ENCODE peak calls at places on chromosome 9, in nine cellular contexts. One of them, this sample, is unnamed.
A peak's percentile ranks its signal among the peaks of the same experiment; 100 is the strongest.

GRCh38 chr9:96448546-96449170 is 1.3 kb upstream of the HABP4 start:
- DNase-seq in NCI-H1092 treated with DMSO at 0.1 percent for 48 hours: no peak
- DNase-seq in activated T-helper 2 cell treated with anti-CD3 and anti-CD28 coated beads, Interferon-gamma antibody, Interleukin-2, Interleukin-4, amounts not matched to agents 10 μg/mL and 5 μg/mL and 100 μg/mL, durations not matched to agents 14 hours and 24 hours and 36 hours: no peak
- DNase-seq in left ventricle myocardium inferior: no peak
- DNase-seq in dorsolateral prefrontal cortex: no peak
- DNase-seq in psoas muscle: no peak
- DNase-seq in NCI-H2227 treated with DMSO at 0.1 percent for 48 hours: no peak
- DNase-seq in neural progenitor cell: no peak
- DNase-seq in GM13977: no peak
- DNase-seq in this sample: no peak

GRCh38 chr9:91657501-91657900 is 233.9 kb upstream of the NFIL3 start:
- DNase-seq in activated T-helper 2 cell treated with anti-CD3 and anti-CD28 coated beads, Interferon-gamma antibody, Interleukin-2, Interleukin-4, amounts not matched to agents 10 μg/mL and 5 μg/mL and 100 μg/mL, durations not matched to agents 14 hours and 24 hours and 36 hours: no peak
- DNase-seq in dorsolateral prefrontal cortex: no peak
- DNase-seq in left ventricle myocardium inferior: no peak
- DNase-seq in NCI-H2227 treated with DMSO at 0.1 percent for 48 hours: no peak
- DNase-seq in NCI-H1092 treated with DMSO at 0.1 percent for 48 hours: no peak
- DNase-seq in GM13977: no peak
- DNase-seq in neural progenitor cell: no peak
- DNase-seq in psoas muscle: no peak
- DNase-seq in this sample: no peak

GRCh38 chr9:251398-251797 is 36.7 kb downstream of the DOCK8 start:
- DNase-seq in GM13977: no peak
- DNase-seq in dorsolateral prefrontal cortex: no peak
- DNase-seq in left ventricle myocardium inferior: no peak
- DNase-seq in activated T-helper 2 cell treated with anti-CD3 and anti-CD28 coated beads, Interferon-gamma antibody, Interleukin-2, Interleukin-4, amounts not matched to agents 10 μg/mL and 5 μg/mL and 100 μg/mL, durations not matched to agents 14 hours and 24 hours and 36 hours: no peak
- DNase-seq in psoas muscle: no peak
- DNase-seq in NCI-H1092 treated with DMSO at 0.1 percent for 48 hours: no peak
- DNase-seq in NCI-H2227 treated with DMSO at 0.1 percent for 48 hours: no peak
- DNase-seq in neural progenitor cell: no peak
- DNase-seq in this sample: no peak

GRCh38 chr9:89606567-89607311 is 1.9 kb downstream of the GADD45G start:
- DNase-seq in NCI-H2227 treated with DMSO at 0.1 percent for 48 hours: no peak
- DNase-seq in NCI-H1092 treated with DMSO at 0.1 percent for 48 hours: peak; percentile 58
- DNase-seq in neural progenitor cell: peak; percentile 76
- DNase-seq in GM13977: no peak
- DNase-seq in psoas muscle: peak; percentile 55
- DNase-seq in dorsolateral prefrontal cortex: no peak
- DNase-seq in left ventricle myocardium inferior: peak; percentile 32
- DNase-seq in activated T-helper 2 cell treated with anti-CD3 and anti-CD28 coated beads, Interferon-gamma antibody, Interleukin-2, Interleukin-4, amounts not matched to agents 10 μg/mL and 5 μg/mL and 100 μg/mL, durations not matched to agents 14 hours and 24 hours and 36 hours: no peak
- DNase-seq in this sample: no peak

GRCh38 chr9:79196606-79197005 is 375.2 kb upstream of the TLE4 start:
- DNase-seq in GM13977: no peak
- DNase-seq in activated T-helper 2 cell treated with anti-CD3 and anti-CD28 coated beads, Interferon-gamma antibody, Interleukin-2, Interleukin-4, amounts not matched to agents 10 μg/mL and 5 μg/mL and 100 μg/mL, durations not matched to agents 14 hours and 24 hours and 36 hours: no peak
- DNase-seq in neural progenitor cell: no peak
- DNase-seq in psoas muscle: no peak
- DNase-seq in left ventricle myocardium inferior: no peak
- DNase-seq in NCI-H2227 treated with DMSO at 0.1 percent for 48 hours: no peak
- DNase-seq in dorsolateral prefrontal cortex: no peak
- DNase-seq in NCI-H1092 treated with DMSO at 0.1 percent for 48 hours: no peak
- DNase-seq in this sample: no peak

GRCh38 chr9:13278023-13278367 is 1.5 kb downstream of the MPDZ start:
- DNase-seq in dorsolateral prefrontal cortex: no peak
- DNase-seq in NCI-H1092 treated with DMSO at 0.1 percent for 48 hours: peak; percentile 78
- DNase-seq in activated T-helper 2 cell treated with anti-CD3 and anti-CD28 coated beads, Interferon-gamma antibody, Interleukin-2, Interleukin-4, amounts not matched to agents 10 μg/mL and 5 μg/mL and 100 μg/mL, durations not matched to agents 14 hours and 24 hours and 36 hours: no peak
- DNase-seq in psoas muscle: no peak
- DNase-seq in neural progenitor cell: no peak
- DNase-seq in NCI-H2227 treated with DMSO at 0.1 percent for 48 hours: peak; percentile 50
- DNase-seq in GM13977: no peak
- DNase-seq in left ventricle myocardium inferior: no peak
- DNase-seq in this sample: no peak

GRCh38 chr9:4297795-4298254 is 2.0 kb downstream of the GLIS3 start:
- DNase-seq in NCI-H1092 treated with DMSO at 0.1 percent for 48 hours: peak; percentile 48
- DNase-seq in activated T-helper 2 cell treated with anti-CD3 and anti-CD28 coated beads, Interferon-gamma antibody, Interleukin-2, Interleukin-4, amounts not matched to agents 10 μg/mL and 5 μg/mL and 100 μg/mL, durations not matched to agents 14 hours and 24 hours and 36 hours: peak; percentile 33
- DNase-seq in psoas muscle: peak; percentile 72
- DNase-seq in dorsolateral prefrontal cortex: peak; percentile 29
- DNase-seq in left ventricle myocardium inferior: peak; percentile 65
- DNase-seq in GM13977: peak; percentile 67
- DNase-seq in neural progenitor cell: peak; percentile 94
- DNase-seq in NCI-H2227 treated with DMSO at 0.1 percent for 48 hours: no peak
- DNase-seq in this sample: no peak

GRCh38 chr9:96215841-96216240 is 86.1 kb downstream of the HSD17B3 start:
- DNase-seq in dorsolateral prefrontal cortex: no peak
- DNase-seq in left ventricle myocardium inferior: no peak
- DNase-seq in GM13977: no peak
- DNase-seq in activated T-helper 2 cell treated with anti-CD3 and anti-CD28 coated beads, Interferon-gamma antibody, Interleukin-2, Interleukin-4, amounts not matched to agents 10 μg/mL and 5 μg/mL and 100 μg/mL, durations not matched to agents 14 hours and 24 hours and 36 hours: no peak
- DNase-seq in NCI-H2227 treated with DMSO at 0.1 percent for 48 hours: no peak
- DNase-seq in NCI-H1092 treated with DMSO at 0.1 percent for 48 hours: no peak
- DNase-seq in psoas muscle: no peak
- DNase-seq in neural progenitor cell: no peak
- DNase-seq in this sample: no peak

GRCh38 chr9:79195904-79196303 is 375.9 kb upstream of the TLE4 start:
- DNase-seq in GM13977: no peak
- DNase-seq in NCI-H2227 treated with DMSO at 0.1 percent for 48 hours: no peak
- DNase-seq in psoas muscle: no peak
- DNase-seq in NCI-H1092 treated with DMSO at 0.1 percent for 48 hours: no peak
- DNase-seq in neural progenitor cell: no peak
- DNase-seq in dorsolateral prefrontal cortex: no peak
- DNase-seq in activated T-helper 2 cell treated with anti-CD3 and anti-CD28 coated beads, Interferon-gamma antibody, Interleukin-2, Interleukin-4, amounts not matched to agents 10 μg/mL and 5 μg/mL and 100 μg/mL, durations not matched to agents 14 hours and 24 hours and 36 hours: no peak
- DNase-seq in left ventricle myocardium inferior: no peak
- DNase-seq in this sample: peak; percentile 64

GRCh38 chr9:136361757-136362449 is 1.6 kb downstream of the DNLZ start:
- DNase-seq in psoas muscle: no peak
- DNase-seq in neural progenitor cell: no peak
- DNase-seq in dorsolateral prefrontal cortex: no peak
- DNase-seq in NCI-H2227 treated with DMSO at 0.1 percent for 48 hours: no peak
- DNase-seq in activated T-helper 2 cell treated with anti-CD3 and anti-CD28 coated beads, Interferon-gamma antibody, Interleukin-2, Interleukin-4, amounts not matched to agents 10 μg/mL and 5 μg/mL and 100 μg/mL, durations not matched to agents 14 hours and 24 hours and 36 hours: no peak
- DNase-seq in left ventricle myocardium inferior: no peak
- DNase-seq in GM13977: no peak
- DNase-seq in NCI-H1092 treated with DMSO at 0.1 percent for 48 hours: no peak
- DNase-seq in this sample: no peak

GRCh38 chr9:128421474-128422010 is 885 bp downstream of the CERCAM start:
- DNase-seq in psoas muscle: peak; percentile 43
- DNase-seq in NCI-H2227 treated with DMSO at 0.1 percent for 48 hours: no peak
- DNase-seq in NCI-H1092 treated with DMSO at 0.1 percent for 48 hours: no peak
- DNase-seq in activated T-helper 2 cell treated with anti-CD3 and anti-CD28 coated beads, Interferon-gamma antibody, Interleukin-2, Interleukin-4, amounts not matched to agents 10 μg/mL and 5 μg/mL and 100 μg/mL, durations not matched to agents 14 hours and 24 hours and 36 hours: no peak
- DNase-seq in neural progenitor cell: no peak
- DNase-seq in dorsolateral prefrontal cortex: no peak
- DNase-seq in left ventricle myocardium inferior: peak; percentile 38
- DNase-seq in GM13977: no peak
- DNase-seq in this sample: no peak

GRCh38 chr9:134940236-134941208 is 22.8 kb upstream of the FCN1 start:
- DNase-seq in NCI-H1092 treated with DMSO at 0.1 percent for 48 hours: no peak
- DNase-seq in activated T-helper 2 cell treated with anti-CD3 and anti-CD28 coated beads, Interferon-gamma antibody, Interleukin-2, Interleukin-4, amounts not matched to agents 10 μg/mL and 5 μg/mL and 100 μg/mL, durations not matched to agents 14 hours and 24 hours and 36 hours: no peak
- DNase-seq in neural progenitor cell: no peak
- DNase-seq in GM13977: no peak
- DNase-seq in dorsolateral prefrontal cortex: no peak
- DNase-seq in left ventricle myocardium inferior: no peak
- DNase-seq in NCI-H2227 treated with DMSO at 0.1 percent for 48 hours: no peak
- DNase-seq in psoas muscle: no peak
- DNase-seq in this sample: no peak

GRCh38 chr9:113370806-113371325 is 5.9 kb downstream of the HDHD3 start:
- DNase-seq in neural progenitor cell: no peak
- DNase-seq in dorsolateral prefrontal cortex: no peak
- DNase-seq in NCI-H1092 treated with DMSO at 0.1 percent for 48 hours: peak; percentile 46
- DNase-seq in activated T-helper 2 cell treated with anti-CD3 and anti-CD28 coated beads, Interferon-gamma antibody, Interleukin-2, Interleukin-4, amounts not matched to agents 10 μg/mL and 5 μg/mL and 100 μg/mL, durations not matched to agents 14 hours and 24 hours and 36 hours: no peak
- DNase-seq in psoas muscle: no peak
- DNase-seq in GM13977: no peak
- DNase-seq in left ventricle myocardium inferior: no peak
- DNase-seq in NCI-H2227 treated with DMSO at 0.1 percent for 48 hours: no peak
- DNase-seq in this sample: no peak

GRCh38 chr9:137832830-137833590 is 44.6 kb upstream of the CACNA1B start:
- DNase-seq in NCI-H2227 treated with DMSO at 0.1 percent for 48 hours: no peak
- DNase-seq in left ventricle myocardium inferior: no peak
- DNase-seq in NCI-H1092 treated with DMSO at 0.1 percent for 48 hours: no peak
- DNase-seq in psoas muscle: no peak
- DNase-seq in activated T-helper 2 cell treated with anti-CD3 and anti-CD28 coated beads, Interferon-gamma antibody, Interleukin-2, Interleukin-4, amounts not matched to agents 10 μg/mL and 5 μg/mL and 100 μg/mL, durations not matched to agents 14 hours and 24 hours and 36 hours: no peak
- DNase-seq in neural progenitor cell: no peak
- DNase-seq in GM13977: no peak
- DNase-seq in dorsolateral prefrontal cortex: peak; percentile 42
- DNase-seq in this sample: no peak

GRCh38 chr9:112097712-112098688 is 77.1 kb downstream of the SUSD1 start:
- DNase-seq in GM13977: peak; percentile 66
- DNase-seq in NCI-H2227 treated with DMSO at 0.1 percent for 48 hours: peak; percentile 29
- DNase-seq in left ventricle myocardium inferior: peak; percentile 30
- DNase-seq in neural progenitor cell: peak; percentile 91
- DNase-seq in dorsolateral prefrontal cortex: no peak
- DNase-seq in activated T-helper 2 cell treated with anti-CD3 and anti-CD28 coated beads, Interferon-gamma antibody, Interleukin-2, Interleukin-4, amounts not matched to agents 10 μg/mL and 5 μg/mL and 100 μg/mL, durations not matched to agents 14 hours and 24 hours and 36 hours: peak; percentile 59
- DNase-seq in NCI-H1092 treated with DMSO at 0.1 percent for 48 hours: peak; percentile 53
- DNase-seq in psoas muscle: peak; percentile 22
- DNase-seq in this sample: peak; percentile 43

GRCh38 chr9:11356101-11356500 is 743.3 kb upstream of the PTPRD start:
- DNase-seq in GM13977: no peak
- DNase-seq in NCI-H1092 treated with DMSO at 0.1 percent for 48 hours: no peak
- DNase-seq in activated T-helper 2 cell treated with anti-CD3 and anti-CD28 coated beads, Interferon-gamma antibody, Interleukin-2, Interleukin-4, amounts not matched to agents 10 μg/mL and 5 μg/mL and 100 μg/mL, durations not matched to agents 14 hours and 24 hours and 36 hours: no peak
- DNase-seq in neural progenitor cell: no peak
- DNase-seq in dorsolateral prefrontal cortex: no peak
- DNase-seq in psoas muscle: no peak
- DNase-seq in NCI-H2227 treated with DMSO at 0.1 percent for 48 hours: no peak
- DNase-seq in left ventricle myocardium inferior: no peak
- DNase-seq in this sample: no peak

GRCh38 chr9:110712955-110713354 is 44.4 kb downstream of the MUSK start:
- DNase-seq in activated T-helper 2 cell treated with anti-CD3 and anti-CD28 coated beads, Interferon-gamma antibody, Interleukin-2, Interleukin-4, amounts not matched to agents 10 μg/mL and 5 μg/mL and 100 μg/mL, durations not matched to agents 14 hours and 24 hours and 36 hours: no peak
- DNase-seq in neural progenitor cell: no peak
- DNase-seq in left ventricle myocardium inferior: no peak
- DNase-seq in NCI-H2227 treated with DMSO at 0.1 percent for 48 hours: no peak
- DNase-seq in GM13977: no peak
- DNase-seq in psoas muscle: no peak
- DNase-seq in dorsolateral prefrontal cortex: no peak
- DNase-seq in NCI-H1092 treated with DMSO at 0.1 percent for 48 hours: no peak
- DNase-seq in this sample: no peak

GRCh38 chr9:127554966-127555829 is 56.9 kb upstream of the STXBP1 start:
- DNase-seq in activated T-helper 2 cell treated with anti-CD3 and anti-CD28 coated beads, Interferon-gamma antibody, Interleukin-2, Interleukin-4, amounts not matched to agents 10 μg/mL and 5 μg/mL and 100 μg/mL, durations not matched to agents 14 hours and 24 hours and 36 hours: no peak
- DNase-seq in dorsolateral prefrontal cortex: no peak
- DNase-seq in psoas muscle: no peak
- DNase-seq in GM13977: no peak
- DNase-seq in neural progenitor cell: peak; percentile 80
- DNase-seq in NCI-H1092 treated with DMSO at 0.1 percent for 48 hours: no peak
- DNase-seq in left ventricle myocardium inferior: no peak
- DNase-seq in NCI-H2227 treated with DMSO at 0.1 percent for 48 hours: no peak
- DNase-seq in this sample: no peak

GRCh38 chr9:129868571-129869486 is 33.6 kb downstream of the USP20 start:
- DNase-seq in psoas muscle: no peak
- DNase-seq in activated T-helper 2 cell treated with anti-CD3 and anti-CD28 coated beads, Interferon-gamma antibody, Interleukin-2, Interleukin-4, amounts not matched to agents 10 μg/mL and 5 μg/mL and 100 μg/mL, durations not matched to agents 14 hours and 24 hours and 36 hours: peak; percentile 87
- DNase-seq in neural progenitor cell: no peak
- DNase-seq in left ventricle myocardium inferior: no peak
- DNase-seq in NCI-H2227 treated with DMSO at 0.1 percent for 48 hours: no peak
- DNase-seq in NCI-H1092 treated with DMSO at 0.1 percent for 48 hours: no peak
- DNase-seq in GM13977: no peak
- DNase-seq in dorsolateral prefrontal cortex: no peak
- DNase-seq in this sample: no peak

GRCh38 chr9:70601000-70601929 is 186.8 kb upstream of the KLF9 start:
- DNase-seq in neural progenitor cell: no peak
- DNase-seq in left ventricle myocardium inferior: peak; percentile 98
- DNase-seq in dorsolateral prefrontal cortex: peak; percentile 79
- DNase-seq in NCI-H2227 treated with DMSO at 0.1 percent for 48 hours: peak; percentile 44
- DNase-seq in psoas muscle: peak; percentile 98
- DNase-seq in NCI-H1092 treated with DMSO at 0.1 percent for 48 hours: peak; percentile 97
- DNase-seq in GM13977: no peak
- DNase-seq in activated T-helper 2 cell treated with anti-CD3 and anti-CD28 coated beads, Interferon-gamma antibody, Interleukin-2, Interleukin-4, amounts not matched to agents 10 μg/mL and 5 μg/mL and 100 μg/mL, durations not matched to agents 14 hours and 24 hours and 36 hours: no peak
- DNase-seq in this sample: peak; percentile 89

GRCh38 chr9:135413461-135413860 is 66.1 kb upstream of the PPP1R26 start:
- DNase-seq in left ventricle myocardium inferior: no peak
- DNase-seq in dorsolateral prefrontal cortex: no peak
- DNase-seq in NCI-H1092 treated with DMSO at 0.1 percent for 48 hours: no peak
- DNase-seq in NCI-H2227 treated with DMSO at 0.1 percent for 48 hours: no peak
- DNase-seq in psoas muscle: no peak
- DNase-seq in activated T-helper 2 cell treated with anti-CD3 and anti-CD28 coated beads, Interferon-gamma antibody, Interleukin-2, Interleukin-4, amounts not matched to agents 10 μg/mL and 5 μg/mL and 100 μg/mL, durations not matched to agents 14 hours and 24 hours and 36 hours: no peak
- DNase-seq in GM13977: no peak
- DNase-seq in neural progenitor cell: no peak
- DNase-seq in this sample: no peak

GRCh38 chr9:116278326-116278725 is 124.7 kb downstream of the PAPPA start:
- DNase-seq in NCI-H2227 treated with DMSO at 0.1 percent for 48 hours: no peak
- DNase-seq in GM13977: no peak
- DNase-seq in dorsolateral prefrontal cortex: no peak
- DNase-seq in activated T-helper 2 cell treated with anti-CD3 and anti-CD28 coated beads, Interferon-gamma antibody, Interleukin-2, Interleukin-4, amounts not matched to agents 10 μg/mL and 5 μg/mL and 100 μg/mL, durations not matched to agents 14 hours and 24 hours and 36 hours: no peak
- DNase-seq in psoas muscle: no peak
- DNase-seq in NCI-H1092 treated with DMSO at 0.1 percent for 48 hours: no peak
- DNase-seq in left ventricle myocardium inferior: no peak
- DNase-seq in neural progenitor cell: no peak
- DNase-seq in this sample: no peak

GRCh38 chr9:113261917-113262671 is 13.3 kb downstream of the CDC26 start:
- DNase-seq in NCI-H1092 treated with DMSO at 0.1 percent for 48 hours: no peak
- DNase-seq in neural progenitor cell: no peak
- DNase-seq in activated T-helper 2 cell treated with anti-CD3 and anti-CD28 coated beads, Interferon-gamma antibody, Interleukin-2, Interleukin-4, amounts not matched to agents 10 μg/mL and 5 μg/mL and 100 μg/mL, durations not matched to agents 14 hours and 24 hours and 36 hours: no peak
- DNase-seq in dorsolateral prefrontal cortex: no peak
- DNase-seq in left ventricle myocardium inferior: no peak
- DNase-seq in NCI-H2227 treated with DMSO at 0.1 percent for 48 hours: no peak
- DNase-seq in GM13977: no peak
- DNase-seq in psoas muscle: no peak
- DNase-seq in this sample: no peak

GRCh38 chr9:122498883-122499288 is 11.7 kb upstream of the OR1J2 start:
- DNase-seq in neural progenitor cell: peak; percentile 24
- DNase-seq in activated T-helper 2 cell treated with anti-CD3 and anti-CD28 coated beads, Interferon-gamma antibody, Interleukin-2, Interleukin-4, amounts not matched to agents 10 μg/mL and 5 μg/mL and 100 μg/mL, durations not matched to agents 14 hours and 24 hours and 36 hours: peak; percentile 9
- DNase-seq in NCI-H2227 treated with DMSO at 0.1 percent for 48 hours: no peak
- DNase-seq in GM13977: peak; percentile 32
- DNase-seq in psoas muscle: no peak
- DNase-seq in dorsolateral prefrontal cortex: no peak
- DNase-seq in NCI-H1092 treated with DMSO at 0.1 percent for 48 hours: peak; percentile 17
- DNase-seq in left ventricle myocardium inferior: no peak
- DNase-seq in this sample: peak; percentile 3

GRCh38 chr9:72524820-72525539 is 3.6 kb downstream of the TMC1 start:
- DNase-seq in dorsolateral prefrontal cortex: peak; percentile 19
- DNase-seq in neural progenitor cell: peak; percentile 67
- DNase-seq in activated T-helper 2 cell treated with anti-CD3 and anti-CD28 coated beads, Interferon-gamma antibody, Interleukin-2, Interleukin-4, amounts not matched to agents 10 μg/mL and 5 μg/mL and 100 μg/mL, durations not matched to agents 14 hours and 24 hours and 36 hours: no peak
- DNase-seq in NCI-H1092 treated with DMSO at 0.1 percent for 48 hours: no peak
- DNase-seq in psoas muscle: no peak
- DNase-seq in NCI-H2227 treated with DMSO at 0.1 percent for 48 hours: no peak
- DNase-seq in GM13977: peak; percentile 22
- DNase-seq in left ventricle myocardium inferior: no peak
- DNase-seq in this sample: peak; percentile 65

This sample was measured in smooth muscle cell of the brain vasculature.